ENCODE peak calls at places on chromosomes 5 and 9, in seven cellular contexts. One of them, this sample, is unnamed.

GRCh38 chr5:9421823-9422354 is 124.0 kb downstream of the SEMA5A start:
- DNase-seq in amygdala: no peak
- DNase-seq in SIG-M5: no peak
- DNase-seq in stimulated activated CD8-positive, alpha-beta memory T cell treated with anti-CD3 and anti-CD28 coated beads, Interleukin-7, amount 100 ng/mL, for 24 hours: no peak
- DNase-seq in T1000: no peak
- DNase-seq in activated naive CD4-positive, alpha-beta T cell treated with anti-CD3 and anti-CD28 coated beads, Interleukin-2, amount 10 ng/mL, durations not matched to agents 7 days and 5 days: no peak
- DNase-seq in stimulated activated CD4-positive, alpha-beta T cell treated with anti-CD3 and anti-CD28 coated beads, Interleukin-12 subunit alpha, Interleukin-12 subunit beta, amount 100 ng/mL, for 48 hours: no peak
- DNase-seq in this sample: no peak

GRCh38 chr5:98173334-98173733 is 600.1 kb upstream of the RGMB start:
- DNase-seq in activated naive CD4-positive, alpha-beta T cell treated with anti-CD3 and anti-CD28 coated beads, Interleukin-2, amount 10 ng/mL, durations not matched to agents 7 days and 5 days: no peak
- DNase-seq in amygdala: no peak
- DNase-seq in stimulated activated CD8-positive, alpha-beta memory T cell treated with anti-CD3 and anti-CD28 coated beads, Interleukin-7, amount 100 ng/mL, for 24 hours: no peak
- DNase-seq in stimulated activated CD4-positive, alpha-beta T cell treated with anti-CD3 and anti-CD28 coated beads, Interleukin-12 subunit alpha, Interleukin-12 subunit beta, amount 100 ng/mL, for 48 hours: no peak
- DNase-seq in T1000: no peak
- DNase-seq in SIG-M5: no peak
- DNase-seq in this sample: no peak

GRCh38 chr5:55481293-55481900 is 53.4 kb downstream of the PLPP1 start:
- DNase-seq in SIG-M5: no peak
- DNase-seq in T1000: no peak
- DNase-seq in stimulated activated CD8-positive, alpha-beta memory T cell treated with anti-CD3 and anti-CD28 coated beads, Interleukin-7, amount 100 ng/mL, for 24 hours: no peak
- DNase-seq in activated naive CD4-positive, alpha-beta T cell treated with anti-CD3 and anti-CD28 coated beads, Interleukin-2, amount 10 ng/mL, durations not matched to agents 7 days and 5 days: no peak
- DNase-seq in stimulated activated CD4-positive, alpha-beta T cell treated with anti-CD3 and anti-CD28 coated beads, Interleukin-12 subunit alpha, Interleukin-12 subunit beta, amount 100 ng/mL, for 48 hours: no peak
- DNase-seq in amygdala: no peak
- DNase-seq in this sample: no peak

GRCh38 chr5:171616002-171616780 is 169.4 kb upstream of the SMIM23 start:
- DNase-seq in stimulated activated CD4-positive, alpha-beta T cell treated with anti-CD3 and anti-CD28 coated beads, Interleukin-12 subunit alpha, Interleukin-12 subunit beta, amount 100 ng/mL, for 48 hours: no peak
- DNase-seq in activated naive CD4-positive, alpha-beta T cell treated with anti-CD3 and anti-CD28 coated beads, Interleukin-2, amount 10 ng/mL, durations not matched to agents 7 days and 5 days: no peak
- DNase-seq in amygdala: no peak
- DNase-seq in T1000: no peak
- DNase-seq in stimulated activated CD8-positive, alpha-beta memory T cell treated with anti-CD3 and anti-CD28 coated beads, Interleukin-7, amount 100 ng/mL, for 24 hours: no peak
- DNase-seq in SIG-M5: no peak
- DNase-seq in this sample: no peak

GRCh38 chr9:128211551-128212281 is 8.5 kb downstream of the DNM1 start:
- DNase-seq in stimulated activated CD8-positive, alpha-beta memory T cell treated with anti-CD3 and anti-CD28 coated beads, Interleukin-7, amount 100 ng/mL, for 24 hours: no peak
- DNase-seq in stimulated activated CD4-positive, alpha-beta T cell treated with anti-CD3 and anti-CD28 coated beads, Interleukin-12 subunit alpha, Interleukin-12 subunit beta, amount 100 ng/mL, for 48 hours: no peak
- DNase-seq in T1000: no peak
- DNase-seq in SIG-M5: no peak
- DNase-seq in amygdala: no peak
- DNase-seq in activated naive CD4-positive, alpha-beta T cell treated with anti-CD3 and anti-CD28 coated beads, Interleukin-2, amount 10 ng/mL, durations not matched to agents 7 days and 5 days: no peak
- DNase-seq in this sample: no peak

GRCh38 chr5:160506006-160507004 is 84.7 kb downstream of the PTTG1 start:
- DNase-seq in stimulated activated CD4-positive, alpha-beta T cell treated with anti-CD3 and anti-CD28 coated beads, Interleukin-12 subunit alpha, Interleukin-12 subunit beta, amount 100 ng/mL, for 48 hours: peak
- DNase-seq in amygdala: peak
- DNase-seq in activated naive CD4-positive, alpha-beta T cell treated with anti-CD3 and anti-CD28 coated beads, Interleukin-2, amount 10 ng/mL, durations not matched to agents 7 days and 5 days: peak
- DNase-seq in SIG-M5: no peak
- DNase-seq in stimulated activated CD8-positive, alpha-beta memory T cell treated with anti-CD3 and anti-CD28 coated beads, Interleukin-7, amount 100 ng/mL, for 24 hours: peak
- DNase-seq in T1000: no peak
- DNase-seq in this sample: no peak

GRCh38 chr9:130698514-130698913 is 4.9 kb downstream of the EXOSC2 start:
- DNase-seq in T1000: no peak
- DNase-seq in SIG-M5: no peak
- DNase-seq in stimulated activated CD4-positive, alpha-beta T cell treated with anti-CD3 and anti-CD28 coated beads, Interleukin-12 subunit alpha, Interleukin-12 subunit beta, amount 100 ng/mL, for 48 hours: no peak
- DNase-seq in activated naive CD4-positive, alpha-beta T cell treated with anti-CD3 and anti-CD28 coated beads, Interleukin-2, amount 10 ng/mL, durations not matched to agents 7 days and 5 days: no peak
- DNase-seq in stimulated activated CD8-positive, alpha-beta memory T cell treated with anti-CD3 and anti-CD28 coated beads, Interleukin-7, amount 100 ng/mL, for 24 hours: no peak
- DNase-seq in amygdala: no peak
- DNase-seq in this sample: no peak

GRCh38 chr5:146620663-146621051 is 104.7 kb upstream of the GPR151 start:
- DNase-seq in amygdala: peak
- DNase-seq in SIG-M5: no peak
- DNase-seq in activated naive CD4-positive, alpha-beta T cell treated with anti-CD3 and anti-CD28 coated beads, Interleukin-2, amount 10 ng/mL, durations not matched to agents 7 days and 5 days: no peak
- DNase-seq in stimulated activated CD4-positive, alpha-beta T cell treated with anti-CD3 and anti-CD28 coated beads, Interleukin-12 subunit alpha, Interleukin-12 subunit beta, amount 100 ng/mL, for 48 hours: no peak
- DNase-seq in stimulated activated CD8-positive, alpha-beta memory T cell treated with anti-CD3 and anti-CD28 coated beads, Interleukin-7, amount 100 ng/mL, for 24 hours: no peak
- DNase-seq in T1000: no peak
- DNase-seq in this sample: no peak

GRCh38 chr5:98314262-98314661 is 459.2 kb upstream of the RGMB start:
- DNase-seq in T1000: no peak
- DNase-seq in activated naive CD4-positive, alpha-beta T cell treated with anti-CD3 and anti-CD28 coated beads, Interleukin-2, amount 10 ng/mL, durations not matched to agents 7 days and 5 days: no peak
- DNase-seq in amygdala: no peak
- DNase-seq in stimulated activated CD4-positive, alpha-beta T cell treated with anti-CD3 and anti-CD28 coated beads, Interleukin-12 subunit alpha, Interleukin-12 subunit beta, amount 100 ng/mL, for 48 hours: no peak
- DNase-seq in SIG-M5: no peak
- DNase-seq in stimulated activated CD8-positive, alpha-beta memory T cell treated with anti-CD3 and anti-CD28 coated beads, Interleukin-7, amount 100 ng/mL, for 24 hours: no peak
- DNase-seq in this sample: no peak

GRCh38 chr5:114265661-114266060 is 96.2 kb upstream of the KCNN2 start:
- DNase-seq in stimulated activated CD4-positive, alpha-beta T cell treated with anti-CD3 and anti-CD28 coated beads, Interleukin-12 subunit alpha, Interleukin-12 subunit beta, amount 100 ng/mL, for 48 hours: no peak
- DNase-seq in T1000: no peak
- DNase-seq in SIG-M5: no peak
- DNase-seq in amygdala: no peak
- DNase-seq in activated naive CD4-positive, alpha-beta T cell treated with anti-CD3 and anti-CD28 coated beads, Interleukin-2, amount 10 ng/mL, durations not matched to agents 7 days and 5 days: no peak
- DNase-seq in stimulated activated CD8-positive, alpha-beta memory T cell treated with anti-CD3 and anti-CD28 coated beads, Interleukin-7, amount 100 ng/mL, for 24 hours: no peak
- DNase-seq in this sample: no peak

GRCh38 chr5:37938086-37938852 is 98.4 kb upstream of the GDNF start:
- DNase-seq in activated naive CD4-positive, alpha-beta T cell treated with anti-CD3 and anti-CD28 coated beads, Interleukin-2, amount 10 ng/mL, durations not matched to agents 7 days and 5 days: no peak
- DNase-seq in stimulated activated CD8-positive, alpha-beta memory T cell treated with anti-CD3 and anti-CD28 coated beads, Interleukin-7, amount 100 ng/mL, for 24 hours: no peak
- DNase-seq in SIG-M5: no peak
- DNase-seq in amygdala: no peak
- DNase-seq in T1000: no peak
- DNase-seq in stimulated activated CD4-positive, alpha-beta T cell treated with anti-CD3 and anti-CD28 coated beads, Interleukin-12 subunit alpha, Interleukin-12 subunit beta, amount 100 ng/mL, for 48 hours: no peak
- DNase-seq in this sample: no peak

GRCh38 chr9:38486056-38486455 is 61.8 kb upstream of the IGFBPL1 start:
- DNase-seq in SIG-M5: no peak
- DNase-seq in stimulated activated CD4-positive, alpha-beta T cell treated with anti-CD3 and anti-CD28 coated beads, Interleukin-12 subunit alpha, Interleukin-12 subunit beta, amount 100 ng/mL, for 48 hours: no peak
- DNase-seq in amygdala: no peak
- DNase-seq in stimulated activated CD8-positive, alpha-beta memory T cell treated with anti-CD3 and anti-CD28 coated beads, Interleukin-7, amount 100 ng/mL, for 24 hours: no peak
- DNase-seq in activated naive CD4-positive, alpha-beta T cell treated with anti-CD3 and anti-CD28 coated beads, Interleukin-2, amount 10 ng/mL, durations not matched to agents 7 days and 5 days: no peak
- DNase-seq in T1000: no peak
- DNase-seq in this sample: no peak

GRCh38 chr9:35746583-35746982 is 2.4 kb downstream of the GBA2 start:
- DNase-seq in stimulated activated CD4-positive, alpha-beta T cell treated with anti-CD3 and anti-CD28 coated beads, Interleukin-12 subunit alpha, Interleukin-12 subunit beta, amount 100 ng/mL, for 48 hours: no peak
- DNase-seq in stimulated activated CD8-positive, alpha-beta memory T cell treated with anti-CD3 and anti-CD28 coated beads, Interleukin-7, amount 100 ng/mL, for 24 hours: no peak
- DNase-seq in T1000: no peak
- DNase-seq in activated naive CD4-positive, alpha-beta T cell treated with anti-CD3 and anti-CD28 coated beads, Interleukin-2, amount 10 ng/mL, durations not matched to agents 7 days and 5 days: no peak
- DNase-seq in amygdala: no peak
- DNase-seq in SIG-M5: no peak
- DNase-seq in this sample: no peak

GRCh38 chr9:78932849-78933627 is 636.1 kb downstream of the PSAT1 start:
- DNase-seq in T1000: no peak
- DNase-seq in stimulated activated CD4-positive, alpha-beta T cell treated with anti-CD3 and anti-CD28 coated beads, Interleukin-12 subunit alpha, Interleukin-12 subunit beta, amount 100 ng/mL, for 48 hours: no peak
- DNase-seq in activated naive CD4-positive, alpha-beta T cell treated with anti-CD3 and anti-CD28 coated beads, Interleukin-2, amount 10 ng/mL, durations not matched to agents 7 days and 5 days: no peak
- DNase-seq in SIG-M5: no peak
- DNase-seq in amygdala: no peak
- DNase-seq in stimulated activated CD8-positive, alpha-beta memory T cell treated with anti-CD3 and anti-CD28 coated beads, Interleukin-7, amount 100 ng/mL, for 24 hours: no peak
- DNase-seq in this sample: no peak

GRCh38 chr9:84239341-84239740 is 101.2 kb downstream of the SLC28A3 start:
- DNase-seq in stimulated activated CD8-positive, alpha-beta memory T cell treated with anti-CD3 and anti-CD28 coated beads, Interleukin-7, amount 100 ng/mL, for 24 hours: no peak
- DNase-seq in activated naive CD4-positive, alpha-beta T cell treated with anti-CD3 and anti-CD28 coated beads, Interleukin-2, amount 10 ng/mL, durations not matched to agents 7 days and 5 days: no peak
- DNase-seq in amygdala: no peak
- DNase-seq in T1000: no peak
- DNase-seq in stimulated activated CD4-positive, alpha-beta T cell treated with anti-CD3 and anti-CD28 coated beads, Interleukin-12 subunit alpha, Interleukin-12 subunit beta, amount 100 ng/mL, for 48 hours: no peak
- DNase-seq in SIG-M5: no peak
- DNase-seq in this sample: no peak

GRCh38 chr9:95764920-95765319 is 110.6 kb upstream of the ERCC6L2 start:
- DNase-seq in stimulated activated CD8-positive, alpha-beta memory T cell treated with anti-CD3 and anti-CD28 coated beads, Interleukin-7, amount 100 ng/mL, for 24 hours: no peak
- DNase-seq in amygdala: no peak
- DNase-seq in SIG-M5: no peak
- DNase-seq in T1000: no peak
- DNase-seq in activated naive CD4-positive, alpha-beta T cell treated with anti-CD3 and anti-CD28 coated beads, Interleukin-2, amount 10 ng/mL, durations not matched to agents 7 days and 5 days: no peak
- DNase-seq in stimulated activated CD4-positive, alpha-beta T cell treated with anti-CD3 and anti-CD28 coated beads, Interleukin-12 subunit alpha, Interleukin-12 subunit beta, amount 100 ng/mL, for 48 hours: no peak
- DNase-seq in this sample: no peak

GRCh38 chr5:73816656-73817420 is 190.8 kb downstream of the ARHGEF28 start:
- DNase-seq in SIG-M5: no peak
- DNase-seq in stimulated activated CD4-positive, alpha-beta T cell treated with anti-CD3 and anti-CD28 coated beads, Interleukin-12 subunit alpha, Interleukin-12 subunit beta, amount 100 ng/mL, for 48 hours: no peak
- DNase-seq in T1000: no peak
- DNase-seq in stimulated activated CD8-positive, alpha-beta memory T cell treated with anti-CD3 and anti-CD28 coated beads, Interleukin-7, amount 100 ng/mL, for 24 hours: no peak
- DNase-seq in activated naive CD4-positive, alpha-beta T cell treated with anti-CD3 and anti-CD28 coated beads, Interleukin-2, amount 10 ng/mL, durations not matched to agents 7 days and 5 days: no peak
- DNase-seq in amygdala: no peak
- DNase-seq in this sample: no peak

GRCh38 chr5:32020971-32021370 is 153.1 kb downstream of the GOLPH3 start:
- DNase-seq in stimulated activated CD4-positive, alpha-beta T cell treated with anti-CD3 and anti-CD28 coated beads, Interleukin-12 subunit alpha, Interleukin-12 subunit beta, amount 100 ng/mL, for 48 hours: no peak
- DNase-seq in activated naive CD4-positive, alpha-beta T cell treated with anti-CD3 and anti-CD28 coated beads, Interleukin-2, amount 10 ng/mL, durations not matched to agents 7 days and 5 days: no peak
- DNase-seq in amygdala: no peak
- DNase-seq in stimulated activated CD8-positive, alpha-beta memory T cell treated with anti-CD3 and anti-CD28 coated beads, Interleukin-7, amount 100 ng/mL, for 24 hours: no peak
- DNase-seq in SIG-M5: no peak
- DNase-seq in T1000: no peak
- DNase-seq in this sample: no peak

This sample was measured in HL-60.